ENCODE peak calls at places on chromosomes 12 and 14, in four cellular contexts. B is lower lobe of right lung, Z is PC-3, Y is neural progenitor cell. J is an unnamed sample. For H3K4me1, the result is how much of the 10 kb centered on the place peaks cover.

GRCh38 chr12:58302487-58303011 is 361.2 kb downstream of the ATP23 start:
- DNase-seq in Z (peak), Y (no peak), B (no peak), J (no peak)

GRCh38 chr14:72433511-72433910 is 460.4 kb downstream of the DPF3 start:
- DNase-seq in Y (no peak), Z (peak), B (no peak), J (no peak)

GRCh38 chr14:72525087-72525909 is 368.6 kb downstream of the DPF3 start:
- DNase-seq in Y (no peak), B (no peak), Z (no peak), J (no peak)

GRCh38 chr12:30795660-30796507 is 41.1 kb upstream of the CAPRIN2 start:
- DNase-seq in B (peak), Y (peak), Z (peak), J (peak)

GRCh38 chr12:88303335-88303734 is 161.2 kb downstream of the TMTC3 start:
- DNase-seq in Z (no peak), B (no peak), Y (no peak), J (no peak)

GRCh38 chr12:113906411-113907200 is 59.5 kb downstream of the RBM19 start:
- DNase-seq in B (no peak), Y (no peak), Z (no peak), J (no peak)

GRCh38 chr12:15323530-15323929 is 1.2 kb downstream of the PTPRO start:
- DNase-seq in B (no peak), Z (no peak), Y (no peak), J (no peak)

GRCh38 chr12:51887476-51888315 is at the start of gene ANKRD33:
- DNase-seq in B (no peak), Z (no peak), Y (peak), J (no peak)

GRCh38 chr12:6195665-6196535 is 4.3 kb upstream of the CD9 start:
- DNase-seq in Z (peak), Y (peak), B (peak), J (peak)

GRCh38 chr14:97180304-97181200 is 383.4 kb downstream of the VRK1 start:
- DNase-seq in B (no peak), Z (peak), Y (no peak), J (no peak)

GRCh38 chr12:3421191-3421590 is 69.8 kb upstream of the PRMT8 start:
- DNase-seq in B (no peak), Z (no peak), Y (no peak), J (no peak)

GRCh38 chr12:51187370-51187987 is 14.5 kb upstream of the TFCP2 start:
- DNase-seq in Z (no peak), B (no peak), Y (no peak), J (no peak)

GRCh38 chr12:75526655-75527511 is 15.5 kb upstream of the KRR1 start:
- DNase-seq in Y (peak), B (no peak), Z (peak), J (no peak)

GRCh38 chr14:53547593-53547992 is 394.5 kb upstream of the DDHD1 start:
- DNase-seq in Z (no peak), Y (no peak), B (no peak), J (no peak)

GRCh38 chr12:96260644-96261043 is 66.5 kb downstream of the ELK3 start:
- DNase-seq in Z (no peak), B (no peak), Y (no peak), J (no peak)
- H3K4me1 ChIP-seq in Z (under half), B (under half), Y (under half), J (under half)

DNA sequence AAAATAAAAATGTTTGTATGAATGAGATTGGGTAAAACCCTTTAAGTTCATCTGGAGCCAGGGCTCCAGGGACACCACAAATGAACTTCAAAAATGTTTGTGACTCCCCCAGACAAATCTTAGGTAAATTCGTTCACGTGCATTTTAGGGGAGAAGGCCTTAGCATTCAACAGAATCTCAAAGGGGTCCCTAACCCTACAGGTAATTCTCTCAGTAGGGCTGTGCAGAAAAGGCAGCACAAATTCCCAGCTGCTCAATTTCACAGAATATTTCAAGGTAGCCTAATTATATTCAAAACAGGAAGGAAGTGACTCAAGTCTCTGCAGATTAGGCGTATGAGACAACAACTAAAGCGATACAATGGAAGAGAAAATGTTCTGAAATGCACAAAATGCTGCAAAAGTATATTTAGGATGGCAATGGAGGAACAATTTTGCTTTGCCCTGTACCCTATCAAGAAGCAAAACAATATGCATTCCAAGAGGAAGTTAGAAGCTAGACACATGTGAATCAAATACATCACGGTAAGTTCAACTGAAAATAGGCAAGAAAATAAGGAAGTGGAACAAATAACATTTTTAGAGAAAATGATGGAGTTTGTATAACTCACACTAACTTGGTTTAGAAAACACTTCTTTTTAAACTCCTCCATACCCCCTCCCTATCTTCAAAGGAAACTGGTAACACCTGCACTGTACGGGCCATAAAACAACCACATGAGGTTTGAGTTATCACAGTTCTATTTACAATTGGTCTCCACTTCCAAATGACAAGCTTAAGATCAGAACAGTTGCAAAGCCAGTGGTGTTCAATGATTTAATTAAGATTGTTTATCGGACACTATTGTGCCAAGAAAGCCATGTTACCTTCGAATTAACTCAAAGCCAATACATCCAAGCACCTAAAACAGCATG is 1.6 kb downstream of the GIT2 start:
- DNase-seq in Z (peak), B (no peak), Y (no peak), J (no peak)
- H3K4me3 ChIP-seq in Z (peak), B (peak), Y (peak), J (peak)

DNA sequence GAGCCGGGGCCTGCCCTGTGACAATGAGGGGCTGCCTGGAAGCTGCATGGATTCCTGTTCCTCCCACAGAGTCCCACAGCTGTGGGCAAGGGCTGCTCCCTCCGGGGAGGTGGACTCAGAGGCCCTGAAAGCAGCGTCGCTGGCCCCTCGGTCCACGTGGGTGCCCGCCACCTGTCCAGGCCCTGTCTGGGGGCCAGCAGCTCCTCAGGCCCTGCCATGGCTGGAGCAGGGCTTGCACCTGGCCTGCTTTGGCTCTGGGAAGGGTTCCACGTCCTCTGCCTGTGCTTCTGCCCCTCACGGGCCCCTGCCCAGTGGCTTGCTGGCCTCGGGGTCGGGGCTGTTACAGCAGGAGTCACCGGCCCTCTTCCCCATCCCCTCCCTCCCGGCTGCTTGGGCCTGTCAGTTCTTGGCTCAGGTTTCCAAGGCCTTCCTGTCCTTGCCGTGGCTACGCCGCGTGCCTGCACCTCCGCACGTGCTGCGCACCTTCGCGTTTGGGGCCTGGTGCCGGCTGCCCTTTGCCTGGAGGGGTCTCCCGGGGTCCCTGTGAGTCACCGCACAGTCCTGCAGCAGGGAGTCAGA is 5.8 kb downstream of the FBRSL1 start:
- DNase-seq in Z (no peak), Y (no peak), B (no peak), J (no peak)
- H3K4me1 ChIP-seq in Z (under half), Y (under half), B (half or more), J (half or more)

GRCh38 chr14:104445832-104446381 is 133.7 kb upstream of the C14orf180 start:
- DNase-seq in Z (no peak), B (no peak), Y (no peak), J (no peak)
- H3K4me3 ChIP-seq in Z (no peak), B (no peak), Y (no peak), J (no peak)

GRCh38 chr12:79858518-79858917 is 76.4 kb downstream of the PPP1R12A start:
- DNase-seq in Y (no peak), B (no peak), Z (no peak), J (no peak)
- H3K4me1 ChIP-seq in Y (under half), B (under half), Z (under half), J (under half)

J was measured in left lung.